ENCODE peak calls at places on chromosomes 2 and 18, in nine cellular contexts. H is progenitor cell of endocrine pancreas; L is neural progenitor cell; V is midbrain; R is A172; Q is DMS153; X is Kasumi-1; S is Calu3; O is stimulated activated CD4-positive, alpha-beta T cell treated with anti-CD3 and anti-CD28 coated beads, Interleukin-12 subunit alpha, Interleukin-12 subunit beta, amount 100 ng/mL, for 48 hours. J is an unnamed sample.

GRCh38 chr2:160418398-160418765 is 75.2 kb downstream of the RBMS1 start:
- DNase-seq in H (no peak), L (no peak), V (no peak), R (no peak), Q (no peak), X (no peak), S (no peak), O (no peak), J (no peak)

GRCh38 chr2:62415019-62415431 is 91.0 kb downstream of the TMEM17 start:
- DNase-seq in H (no peak), L (no peak), V (peak; percentile 57), R (no peak), Q (no peak), X (peak; percentile 11), S (no peak), O (no peak), J (no peak)

GRCh38 chr18:62485684-62486083 is 37.1 kb upstream of the ZCCHC2 start:
- DNase-seq in H (no peak), L (no peak), V (no peak), R (peak; percentile 74), Q (peak; percentile 17), X (no peak), S (peak; percentile 74), O (no peak), J (peak; percentile 72)

GRCh38 chr18:7711495-7711894 is 144.4 kb downstream of the PTPRM start:
- DNase-seq in H (no peak), L (no peak), V (no peak), R (peak; percentile 47), Q (no peak), X (no peak), S (no peak), O (no peak), J (no peak)

GRCh38 chr2:36433311-36434217 is 78.0 kb downstream of the CRIM1 start:
- DNase-seq in H (no peak), L (peak; percentile 48), V (peak; percentile 9), R (no peak), Q (peak; percentile 72), X (no peak), S (no peak), O (no peak), J (no peak)

GRCh38 chr2:108570416-108570815 is 36.1 kb downstream of the LIMS1 start:
- DNase-seq in H (no peak), L (no peak), V (no peak), R (peak; percentile 74), Q (no peak), X (no peak), S (no peak), O (no peak), J (peak; percentile 60)

GRCh38 chr18:35618703-35619102 is 37.2 kb downstream of the GALNT1 start:
- DNase-seq in H (no peak), L (peak; percentile 52), V (peak; percentile 16), R (no peak), Q (no peak), X (no peak), S (no peak), O (no peak), J (no peak)

GRCh38 chr2:185202416-185202815 is 536.2 kb upstream of the FSIP2 start:
- DNase-seq in H (no peak), L (no peak), V (no peak), R (no peak), Q (no peak), X (no peak), S (no peak), O (no peak), J (no peak)

GRCh38 chr18:51751901-51752300 is 554.4 kb upstream of the MEX3C start:
- DNase-seq in H (no peak), L (no peak), V (no peak), R (peak; percentile 19), Q (no peak), X (no peak), S (no peak), O (no peak), J (peak; percentile 6)

GRCh38 chr2:80830891-80831290 is 526.3 kb upstream of the LRRTM1 start:
- DNase-seq in H (no peak), L (no peak), V (no peak), R (no peak), Q (no peak), X (no peak), S (no peak), O (no peak), J (no peak)

GRCh38 chr2:19255481-19255880 is 102.9 kb downstream of the OSR1 start:
- DNase-seq in H (no peak), L (no peak), V (no peak), R (no peak), Q (no peak), X (no peak), S (no peak), O (no peak), J (no peak)

GRCh38 chr18:6994719-6995430 is 122.7 kb downstream of the LAMA1 start:
- DNase-seq in H (no peak), L (no peak), V (no peak), R (peak; percentile 59), Q (no peak), X (no peak), S (no peak), O (no peak), J (no peak)

GRCh38 chr2:18792226-18792629 is 202.9 kb upstream of the NT5C1B start:
- DNase-seq in H (no peak), L (no peak), V (no peak), R (peak; percentile 11), Q (no peak), X (no peak), S (no peak), O (no peak), J (peak; percentile 16)

GRCh38 chr2:220192994-220193753 is 565.7 kb downstream of the SLC4A3 start:
- DNase-seq in H (no peak), L (no peak), V (no peak), R (peak; percentile 96), Q (no peak), X (no peak), S (peak; percentile 52), O (no peak), J (no peak)

GRCh38 chr2:127564429-127565260 is 29.2 kb downstream of the MYO7B start:
- DNase-seq in H (no peak), L (no peak), V (no peak), R (no peak), Q (no peak), X (no peak), S (no peak), O (no peak), J (no peak)

GRCh38 chr2:43346619-43347018 is 120.2 kb upstream of the ZFP36L2 start:
- DNase-seq in H (no peak), L (no peak), V (no peak), R (no peak), Q (no peak), X (no peak), S (no peak), O (no peak), J (no peak)

GRCh38 chr2:19800796-19801195 is 101.0 kb downstream of the TTC32 start:
- DNase-seq in H (no peak), L (no peak), V (no peak), R (peak; percentile 21), Q (no peak), X (no peak), S (no peak), O (no peak), J (no peak)

GRCh38 chr2:178282075-178282474 is 87.8 kb downstream of the OSBPL6 start:
- DNase-seq in H (no peak), L (no peak), V (no peak), R (peak; percentile 58), Q (no peak), X (no peak), S (peak; percentile 31), O (no peak), J (peak; percentile 43)

GRCh38 chr2:132584976-132585817 is 84.8 kb downstream of the LYPD1 start:
- DNase-seq in H (no peak), L (no peak), V (no peak), R (no peak), Q (no peak), X (no peak), S (no peak), O (no peak), J (no peak)

GRCh38 chr2:75570948-75571729 is 10.4 kb upstream of the EVA1A start:
- DNase-seq in H (no peak), L (no peak), V (no peak), R (no peak), Q (no peak), X (no peak), S (no peak), O (no peak), J (peak; percentile 51)

J was measured in hepatocyte.